ENCODE peak calls at places on chromosomes 7 and 10, in ten cellular contexts. Y, J, Q, F, L, X, T, P, U and C are unnamed samples.
A peak's percentile ranks its signal among the peaks of the same experiment; 100 is the strongest.

GRCh38 chr7:73442903-73443542 is 9.4 kb downstream of the FZD9 start:
- DNase-seq in Y (no peak), T (no peak), X (no peak), F (no peak), J (no peak), Q (no peak), L (no peak), U (no peak), P (no peak), C (no peak)

GRCh38 chr10:87842776-87843497 is 20.4 kb downstream of the KLLN start:
- DNase-seq in P (no peak), Y (no peak), T (peak; percentile 88), U (no peak), Q (no peak), F (no peak), J (peak; percentile 68), X (no peak), L (no peak), C (no peak)

GRCh38 chr10:114022292-114022691 is 21.4 kb upstream of the ADRB1 start:
- DNase-seq in J (no peak), Y (no peak), F (no peak), T (no peak), U (no peak), Q (peak; percentile 37), L (peak; percentile 77), P (peak; percentile 56), X (peak; percentile 11), C (no peak)

GRCh38 chr10:102298899-102299298 is 53.6 kb downstream of the GBF1 start:
- DNase-seq in Q (no peak), X (no peak), F (no peak), U (no peak), P (no peak), L (no peak), T (no peak), J (no peak), Y (no peak), C (no peak)

GRCh38 chr7:31794851-31795250 is 107.8 kb downstream of the PPP1R17 start:
- DNase-seq in U (no peak), Q (no peak), T (no peak), X (no peak), P (no peak), L (no peak), J (no peak), Y (no peak), F (no peak), C (no peak)

GRCh38 chr10:47253651-47254375 is 46.2 kb upstream of the GDF10 start:
- DNase-seq in L (peak; percentile 82), X (peak; percentile 1), T (no peak), P (no peak), Y (no peak), J (peak; percentile 56), Q (peak; percentile 50), U (peak; percentile 72), F (no peak), C (peak; percentile 22)

GRCh38 chr10:74901240-74901827 is 74.9 kb downstream of the KAT6B start:
- DNase-seq in T (no peak), Q (no peak), U (no peak), X (no peak), Y (no peak), F (no peak), P (no peak), J (no peak), L (no peak), C (no peak)

GRCh38 chr10:44478040-44478439 is 93.1 kb upstream of the CXCL12 start:
- DNase-seq in Y (no peak), T (no peak), P (no peak), J (peak; percentile 68), F (no peak), Q (no peak), X (no peak), L (no peak), U (no peak), C (no peak)

GRCh38 chr7:151117565-151117964 is 31.3 kb downstream of the AGAP3 start:
- DNase-seq in J (no peak), Y (no peak), U (no peak), X (no peak), P (no peak), T (peak; percentile 23), Q (no peak), L (no peak), F (no peak), C (peak; percentile 51)

GRCh38 chr7:117664047-117664446 is 184.2 kb downstream of the CFTR start:
- DNase-seq in Q (no peak), U (no peak), T (no peak), L (no peak), J (no peak), P (no peak), X (no peak), Y (no peak), F (no peak), C (no peak)

GRCh38 chr7:151125459-151125834 is 39.2 kb downstream of the AGAP3 start:
- DNase-seq in F (peak; percentile 89), U (peak; percentile 31), Q (no peak), J (no peak), Y (no peak), X (peak; percentile 64), T (no peak), P (no peak), L (peak; percentile 78), C (no peak)

GRCh38 chr7:30938435-30939316 is 25.1 kb upstream of the GHRHR start:
- DNase-seq in F (peak; percentile 97), Q (peak; percentile 93), Y (peak; percentile 44), J (peak; percentile 44), T (peak; percentile 68), L (peak; percentile 85), X (peak; percentile 91), U (peak; percentile 82), P (peak; percentile 85), C (peak; percentile 45)

GRCh38 chr7:142434666-142435174 is 176.9 kb upstream of the PRSS58 start:
- DNase-seq in J (no peak), Y (no peak), P (no peak), F (no peak), U (no peak), L (no peak), X (no peak), T (no peak), Q (no peak), C (no peak)

GRCh38 chr7:1666779-1667565 is 3.1 kb upstream of the ELFN1 start:
- DNase-seq in Q (peak; percentile 28), J (no peak), T (no peak), Y (no peak), L (no peak), U (peak; percentile 1), F (peak; percentile 36), P (no peak), X (no peak), C (no peak)

GRCh38 chr7:27697861-27698430 is 35.3 kb upstream of the HIBADH start:
- DNase-seq in Y (no peak), Q (no peak), U (peak; percentile 62), T (peak; percentile 64), P (no peak), L (no peak), J (no peak), F (no peak), X (peak; percentile 63), C (no peak)

GRCh38 chr7:115300228-115300870 is 378.5 kb downstream of the MDFIC start:
- DNase-seq in U (no peak), J (peak; percentile 10), P (no peak), L (no peak), F (no peak), X (no peak), T (peak; percentile 69), Y (no peak), Q (no peak), C (no peak)

GRCh38 chr7:3861941-3862340 is 560.9 kb downstream of the SDK1 start:
- DNase-seq in T (peak; percentile 76), P (no peak), Q (no peak), X (no peak), Y (peak; percentile 82), U (peak; percentile 36), L (peak; percentile 39), F (no peak), J (peak; percentile 67), C (no peak)
- TF ChIP-seq CTCF in T (no peak), P (no peak), Q (no peak), X (no peak), Y (no peak), U (no peak), L (no peak), F (no peak), J (no peak), C (no peak)

DNA sequence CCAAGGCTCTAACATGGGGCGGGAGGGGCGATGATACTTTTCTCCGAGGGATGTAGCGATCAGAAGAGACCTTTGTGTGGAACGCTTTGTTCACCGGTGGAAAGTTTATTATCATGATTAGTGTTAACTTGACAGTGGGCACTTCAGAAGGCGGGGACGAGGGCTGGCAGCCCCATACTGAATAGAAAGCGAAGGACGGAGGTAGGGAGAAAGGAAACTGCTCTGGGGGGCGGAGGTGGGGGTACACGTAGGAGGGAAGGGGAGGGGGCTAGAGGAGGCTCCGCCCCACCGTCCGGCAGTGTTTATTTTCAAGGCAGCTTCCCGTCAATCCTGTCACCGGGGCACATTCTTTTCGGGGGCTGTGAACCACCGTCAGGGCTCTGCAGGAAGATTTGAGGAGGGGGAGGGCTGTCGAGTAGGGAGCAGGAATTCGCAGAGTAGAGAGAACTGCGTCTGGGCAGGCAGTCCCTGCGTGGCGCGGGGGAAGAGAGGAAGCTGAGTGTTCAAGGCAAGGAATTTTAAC is 9.4 kb upstream of the NKX2-3 start:
- DNase-seq in X (peak; percentile 26), J (no peak), U (no peak), T (no peak), Q (no peak), P (no peak), Y (no peak), F (peak; percentile 81), L (no peak), C (no peak)
- H3K27me3 ChIP-seq in X (peaks cover 97% of the 10 kb centered on the region), J (peaks cover 91% of the 10 kb centered on the region), U (peaks cover 4% of the 10 kb centered on the region), T (peaks cover 76% of the 10 kb centered on the region), Q (peaks cover 94% of the 10 kb centered on the region), P (peaks cover 3% of the 10 kb centered on the region), Y (peaks cover 87% of the 10 kb centered on the region), F (peaks cover 97% of the 10 kb centered on the region), L (peaks cover 91% of the 10 kb centered on the region), C (peaks cover 80% of the 10 kb centered on the region)

DNA sequence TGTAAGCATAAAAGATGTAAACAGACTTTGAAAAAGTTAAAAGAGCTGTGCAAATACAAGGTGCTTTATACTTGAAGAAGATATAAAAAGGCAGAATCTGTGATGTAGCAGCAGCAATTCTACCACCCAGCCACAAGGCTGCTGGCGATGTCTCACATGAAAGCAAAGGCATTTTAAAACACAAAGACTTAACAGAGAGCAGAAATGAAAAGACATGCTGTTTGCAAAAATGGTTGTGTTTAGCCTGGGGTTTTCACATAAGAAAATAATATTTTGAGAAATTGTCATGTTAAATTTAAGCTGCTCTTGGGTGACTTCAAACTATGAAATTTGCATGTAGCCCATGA is 85.5 kb upstream of the ZNF800 start:
- DNase-seq in X (no peak), L (no peak), T (no peak), F (no peak), P (no peak), J (no peak), Q (no peak), U (no peak), Y (no peak), C (no peak)
- TF ChIP-seq CTCF in X (no peak), L (no peak), T (no peak), F (peak; percentile 44), P (no peak), J (peak; percentile 15), Q (no peak), U (no peak), Y (no peak), C (peak; percentile 25)

DNA sequence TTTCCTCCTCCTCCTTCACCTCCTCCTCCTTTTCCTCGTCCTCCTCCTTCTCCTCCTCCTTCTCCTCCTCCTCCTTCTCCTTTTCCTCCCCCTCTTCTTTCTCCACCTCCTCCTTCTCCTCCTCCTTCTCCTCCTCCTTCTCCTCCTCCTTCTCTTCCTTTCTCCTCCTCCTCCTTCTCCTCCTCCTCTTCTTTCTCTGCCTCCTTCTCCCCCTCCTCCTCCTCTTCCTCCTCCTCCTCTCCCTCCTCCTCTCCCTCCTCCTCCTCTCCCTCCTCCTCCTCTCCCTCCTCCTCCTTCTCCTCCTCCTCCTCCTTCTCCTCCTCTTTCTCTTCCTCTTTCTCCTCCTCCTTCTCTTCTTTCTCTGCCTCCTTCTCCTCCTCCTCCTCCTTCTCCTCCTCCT is 13.6 kb downstream of the PLXNA4 start:
- DNase-seq in Y (no peak), T (no peak), Q (no peak), U (no peak), P (no peak), L (no peak), J (no peak), X (no peak), F (no peak), C (no peak)
- H3K27me3 ChIP-seq in Y (peaks cover 2% of the 10 kb centered on the region), T (peaks cover 2% of the 10 kb centered on the region), Q (no peaks in the 10 kb centered on the region), U (no peaks in the 10 kb centered on the region), P (no peaks in the 10 kb centered on the region), L (no peaks in the 10 kb centered on the region), J (peaks cover under 1% of the 10 kb centered on the region), X (peaks cover 22% of the 10 kb centered on the region), F (peaks cover 11% of the 10 kb centered on the region), C (peaks cover 23% of the 10 kb centered on the region)